ENCODE peak calls at places on chromosomes 5 and 9, in four cellular contexts. F is GF-D8, I is activated gamma-delta T cell, J is GM12864. E is an unnamed sample.

GRCh38 chr9:105295986-105296385 is 51.5 kb downstream of the SLC44A1 start:
- DNase-seq in J (no peak), F (no peak), I (no peak), E (no peak)

GRCh38 chr5:168291961-168292782 is 727 bp downstream of the WWC1 start:
- DNase-seq in J (no peak), F (no peak), I (no peak), E (no peak)

GRCh38 chr5:33734541-33734940 is 157.2 kb downstream of the ADAMTS12 start:
- DNase-seq in I (no peak), F (no peak), J (no peak), E (no peak)

GRCh38 chr9:136962163-136962562 is 10.1 kb downstream of the LCN12 start:
- DNase-seq in I (no peak), F (no peak), J (no peak), E (no peak)

GRCh38 chr5:66246621-66247020 is 102.5 kb downstream of the SREK1 start:
- DNase-seq in J (no peak), F (no peak), I (no peak), E (no peak)

GRCh38 chr5:6634327-6634713 is 1.1 kb downstream of the SRD5A1 start:
- DNase-seq in I (no peak), J (no peak), F (peak), E (no peak)

GRCh38 chr9:86353591-86354047 is 591 bp downstream of the TUT7 start:
- DNase-seq in J (no peak), F (no peak), I (no peak), E (peak)

GRCh38 chr9:135281661-135282000 is 194.2 kb downstream of the OLFM1 start:
- DNase-seq in J (no peak), I (no peak), F (no peak), E (no peak)

GRCh38 chr9:111994831-111995458 is 98.3 kb downstream of the UGCG start:
- DNase-seq in F (no peak), J (no peak), I (no peak), E (no peak)

GRCh38 chr9:37958154-37958553 is 54.2 kb upstream of the SLC25A51 start:
- DNase-seq in F (no peak), J (no peak), I (no peak), E (no peak)

E was measured in HepG2.